ENCODE peak calls at places on chromosomes 6 and 20, in seven cellular contexts. One of them, this sample, is unnamed. For H3K4me1, the result is how much of the 10 kb centered on the place peaks cover.

GRCh38 chr6:27101824-27102223 is 145.7 kb upstream of the PRSS16 start:
- DNase-seq in tibial nerve: no peak
- DNase-seq in body of pancreas: no peak
- DNase-seq in testis: no peak
- DNase-seq in HCT116: no peak
- DNase-seq in H1: no peak
- DNase-seq in endothelial cell of umbilical vein: no peak
- DNase-seq in this sample: no peak

GRCh38 chr6:84061174-84061573 is 27.6 kb downstream of the MRAP2 start:
- DNase-seq in HCT116: no peak
- DNase-seq in body of pancreas: no peak
- DNase-seq in endothelial cell of umbilical vein: no peak
- DNase-seq in testis: no peak
- DNase-seq in tibial nerve: no peak
- DNase-seq in H1: no peak
- DNase-seq in this sample: no peak

GRCh38 chr6:147141690-147142308 is 62.4 kb upstream of the STXBP5 start:
- DNase-seq in HCT116: no peak
- DNase-seq in body of pancreas: no peak
- DNase-seq in endothelial cell of umbilical vein: no peak
- DNase-seq in testis: no peak
- DNase-seq in tibial nerve: no peak
- DNase-seq in H1: no peak
- DNase-seq in this sample: no peak

GRCh38 chr6:43453831-43454230 is 1.5 kb downstream of the DLK2 start:
- DNase-seq in HCT116: no peak
- DNase-seq in testis: no peak
- DNase-seq in endothelial cell of umbilical vein: no peak
- DNase-seq in tibial nerve: no peak
- DNase-seq in H1: no peak
- DNase-seq in body of pancreas: no peak
- DNase-seq in this sample: no peak

GRCh38 chr20:43514062-43514971 is 6.8 kb downstream of the L3MBTL1 start:
- DNase-seq in testis: peak
- DNase-seq in body of pancreas: peak
- DNase-seq in H1: peak
- DNase-seq in HCT116: peak
- DNase-seq in tibial nerve: peak
- DNase-seq in endothelial cell of umbilical vein: peak
- DNase-seq in this sample: peak

GRCh38 chr6:27066381-27066780 is 181.1 kb upstream of the PRSS16 start:
- DNase-seq in HCT116: no peak
- DNase-seq in H1: no peak
- DNase-seq in testis: no peak
- DNase-seq in tibial nerve: no peak
- DNase-seq in body of pancreas: no peak
- DNase-seq in endothelial cell of umbilical vein: no peak
- DNase-seq in this sample: no peak

GRCh38 chr6:25963426-25964123 is 973 bp downstream of the TRIM38 start:
- DNase-seq in HCT116: no peak
- DNase-seq in H1: peak
- DNase-seq in testis: no peak
- DNase-seq in endothelial cell of umbilical vein: peak
- DNase-seq in tibial nerve: no peak
- DNase-seq in body of pancreas: peak
- DNase-seq in this sample: no peak

GRCh38 chr6:75147512-75147911 is 58.3 kb downstream of the COL12A1 start:
- DNase-seq in HCT116: no peak
- DNase-seq in H1: no peak
- DNase-seq in tibial nerve: no peak
- DNase-seq in body of pancreas: no peak
- DNase-seq in testis: no peak
- DNase-seq in endothelial cell of umbilical vein: no peak
- DNase-seq in this sample: no peak

GRCh38 chr6:46129301-46129633 is 522 bp upstream of the ENPP4 start:
- DNase-seq in testis: no peak
- DNase-seq in tibial nerve: no peak
- DNase-seq in body of pancreas: no peak
- DNase-seq in H1: no peak
- DNase-seq in HCT116: no peak
- DNase-seq in endothelial cell of umbilical vein: no peak
- DNase-seq in this sample: no peak

GRCh38 chr6:110617057-110617456 is 140.6 kb upstream of the SLC22A16 start:
- DNase-seq in testis: no peak
- DNase-seq in tibial nerve: no peak
- DNase-seq in endothelial cell of umbilical vein: no peak
- DNase-seq in HCT116: no peak
- DNase-seq in body of pancreas: no peak
- DNase-seq in H1: no peak
- DNase-seq in this sample: no peak

GRCh38 chr6:36751091-36751490 is 53.5 kb downstream of the RAB44 start:
- DNase-seq in testis: no peak
- DNase-seq in H1: no peak
- DNase-seq in endothelial cell of umbilical vein: no peak
- DNase-seq in tibial nerve: no peak
- DNase-seq in HCT116: no peak
- DNase-seq in body of pancreas: no peak
- DNase-seq in this sample: no peak

GRCh38 chr20:50121858-50122271 is 8.9 kb upstream of the UBE2V1 start:
- DNase-seq in testis: peak
- DNase-seq in tibial nerve: no peak
- DNase-seq in endothelial cell of umbilical vein: no peak
- DNase-seq in HCT116: no peak
- DNase-seq in H1: no peak
- DNase-seq in body of pancreas: no peak
- DNase-seq in this sample: no peak

GRCh38 chr20:51608060-51608459 is 65.5 kb upstream of the NFATC2 start:
- DNase-seq in endothelial cell of umbilical vein: no peak
- DNase-seq in tibial nerve: no peak
- DNase-seq in body of pancreas: no peak
- DNase-seq in testis: no peak
- DNase-seq in HCT116: no peak
- DNase-seq in H1: no peak
- DNase-seq in this sample: no peak
- TF ChIP-seq POLR2A in endothelial cell of umbilical vein: no peak
- TF ChIP-seq POLR2A in tibial nerve: no peak
- TF ChIP-seq POLR2A in body of pancreas: no peak
- TF ChIP-seq POLR2A in testis: no peak
- TF ChIP-seq POLR2A in HCT116: no peak
- TF ChIP-seq POLR2A in H1: no peak
- TF ChIP-seq POLR2A in this sample: no peak

DNA sequence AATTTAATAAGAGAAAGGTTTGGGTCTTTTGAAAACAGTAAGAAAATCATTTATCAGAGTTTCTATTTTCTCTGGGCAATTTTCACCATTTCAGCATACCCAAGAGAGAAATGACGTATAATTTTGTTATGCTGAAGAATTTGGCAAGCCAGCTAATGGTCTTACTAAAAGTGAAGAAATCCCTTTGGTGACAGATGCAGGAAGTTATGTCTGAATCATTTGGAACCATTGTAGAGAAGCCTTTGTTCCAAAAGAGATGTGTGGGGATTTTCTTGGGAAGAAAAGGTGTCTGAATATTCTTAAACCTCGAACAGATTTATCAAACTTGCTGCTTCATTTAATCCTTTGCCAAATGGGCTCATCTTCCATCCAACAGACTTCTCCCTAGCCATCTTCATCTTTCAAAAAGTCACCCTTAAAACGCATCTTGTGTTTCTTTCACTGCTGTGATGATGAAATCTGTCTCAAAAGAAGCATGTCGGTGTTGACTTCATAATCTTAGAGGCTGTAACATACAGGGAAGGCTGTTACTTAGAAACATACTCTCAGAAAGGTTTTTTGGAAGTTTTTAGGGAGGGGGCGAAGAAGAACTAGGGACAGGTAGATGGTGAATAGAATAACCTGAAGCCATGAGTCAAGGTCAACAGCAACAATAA is 39.5 kb downstream of the CITED2 start:
- DNase-seq in tibial nerve: peak
- DNase-seq in H1: no peak
- DNase-seq in endothelial cell of umbilical vein: peak
- DNase-seq in body of pancreas: no peak
- DNase-seq in HCT116: no peak
- DNase-seq in testis: no peak
- DNase-seq in this sample: no peak
- H3K4me1 ChIP-seq in tibial nerve: under half
- H3K4me1 ChIP-seq in H1: under half
- H3K4me1 ChIP-seq in endothelial cell of umbilical vein: under half
- H3K4me1 ChIP-seq in body of pancreas: under half
- H3K4me1 ChIP-seq in HCT116: under half
- H3K4me1 ChIP-seq in testis: under half
- H3K4me1 ChIP-seq in this sample: under half

GRCh38 chr20:53948383-53949318 is 121.7 kb downstream of the BCAS1 start:
- DNase-seq in H1: no peak
- DNase-seq in HCT116: no peak
- DNase-seq in body of pancreas: no peak
- DNase-seq in endothelial cell of umbilical vein: no peak
- DNase-seq in testis: no peak
- DNase-seq in tibial nerve: no peak
- DNase-seq in this sample: no peak

GRCh38 chr20:53950031-53950430 is 120.4 kb downstream of the BCAS1 start:
- DNase-seq in endothelial cell of umbilical vein: no peak
- DNase-seq in body of pancreas: no peak
- DNase-seq in tibial nerve: no peak
- DNase-seq in H1: no peak
- DNase-seq in HCT116: no peak
- DNase-seq in testis: no peak
- DNase-seq in this sample: no peak

GRCh38 chr20:53947501-53948195 is 122.7 kb downstream of the BCAS1 start:
- DNase-seq in testis: no peak
- DNase-seq in endothelial cell of umbilical vein: no peak
- DNase-seq in H1: no peak
- DNase-seq in HCT116: no peak
- DNase-seq in tibial nerve: no peak
- DNase-seq in body of pancreas: no peak
- DNase-seq in this sample: no peak

GRCh38 chr20:53950578-53950977 is 119.8 kb downstream of the BCAS1 start:
- DNase-seq in endothelial cell of umbilical vein: no peak
- DNase-seq in tibial nerve: no peak
- DNase-seq in H1: no peak
- DNase-seq in body of pancreas: no peak
- DNase-seq in testis: no peak
- DNase-seq in HCT116: no peak
- DNase-seq in this sample: no peak

DNA sequence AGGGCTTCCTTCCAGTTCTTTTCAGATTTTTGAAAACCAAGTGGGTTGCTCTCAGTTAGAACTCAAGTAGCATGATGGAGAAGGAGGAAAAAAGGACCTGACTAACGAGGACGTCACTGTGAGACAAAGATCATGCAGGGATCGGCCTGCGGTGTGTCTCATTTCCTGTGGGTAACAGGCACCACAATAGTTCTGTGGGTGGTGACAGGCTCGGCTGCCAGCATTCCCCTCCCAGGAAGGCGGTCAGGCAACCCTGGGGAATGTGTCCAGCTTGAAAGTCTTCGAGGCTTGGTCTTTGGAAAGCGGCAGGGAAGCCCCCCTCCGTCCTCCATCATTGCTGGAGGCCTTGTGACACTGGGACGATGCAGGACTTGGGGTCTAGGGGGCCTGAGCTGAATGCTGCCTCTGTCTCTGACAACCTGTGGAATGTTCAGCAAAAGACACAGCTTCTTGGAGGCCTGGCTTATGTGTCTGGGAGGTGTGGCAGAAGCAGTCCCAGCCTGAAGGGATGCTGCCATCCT is 121.0 kb downstream of the BCAS1 start:
- DNase-seq in endothelial cell of umbilical vein: peak
- DNase-seq in body of pancreas: peak
- DNase-seq in tibial nerve: no peak
- DNase-seq in HCT116: no peak
- DNase-seq in testis: no peak
- DNase-seq in H1: no peak
- DNase-seq in this sample: no peak
- TF ChIP-seq POLR2A in endothelial cell of umbilical vein: no peak
- TF ChIP-seq POLR2A in body of pancreas: no peak
- TF ChIP-seq POLR2A in tibial nerve: no peak
- TF ChIP-seq POLR2A in HCT116: no peak
- TF ChIP-seq POLR2A in testis: no peak
- TF ChIP-seq POLR2A in H1: no peak
- TF ChIP-seq POLR2A in this sample: no peak

GRCh38 chr6:149392093-149392492 is 8.0 kb upstream of the SUMO4 start:
- DNase-seq in HCT116: no peak
- DNase-seq in body of pancreas: no peak
- DNase-seq in endothelial cell of umbilical vein: no peak
- DNase-seq in H1: no peak
- DNase-seq in tibial nerve: no peak
- DNase-seq in testis: no peak
- DNase-seq in this sample: no peak

GRCh38 chr6:149397384-149397783 is 2.7 kb upstream of the SUMO4 start:
- DNase-seq in endothelial cell of umbilical vein: no peak
- DNase-seq in H1: no peak
- DNase-seq in testis: no peak
- DNase-seq in body of pancreas: no peak
- DNase-seq in tibial nerve: no peak
- DNase-seq in HCT116: no peak
- DNase-seq in this sample: no peak

GRCh38 chr6:149392535-149392934 is 7.5 kb upstream of the SUMO4 start:
- DNase-seq in tibial nerve: no peak
- DNase-seq in endothelial cell of umbilical vein: no peak
- DNase-seq in H1: no peak
- DNase-seq in body of pancreas: no peak
- DNase-seq in testis: no peak
- DNase-seq in HCT116: no peak
- DNase-seq in this sample: no peak

GRCh38 chr6:149393002-149393679 is 6.9 kb upstream of the SUMO4 start:
- DNase-seq in endothelial cell of umbilical vein: no peak
- DNase-seq in HCT116: no peak
- DNase-seq in body of pancreas: no peak
- DNase-seq in tibial nerve: no peak
- DNase-seq in testis: no peak
- DNase-seq in H1: no peak
- DNase-seq in this sample: no peak

GRCh38 chr6:149395185-149395584 is 4.9 kb upstream of the SUMO4 start:
- DNase-seq in HCT116: no peak
- DNase-seq in testis: no peak
- DNase-seq in endothelial cell of umbilical vein: no peak
- DNase-seq in tibial nerve: no peak
- DNase-seq in body of pancreas: no peak
- DNase-seq in H1: no peak
- DNase-seq in this sample: no peak
- H3K4me1 ChIP-seq in HCT116: under half
- H3K4me1 ChIP-seq in testis: under half
- H3K4me1 ChIP-seq in endothelial cell of umbilical vein: under half
- H3K4me1 ChIP-seq in tibial nerve: under half
- H3K4me1 ChIP-seq in body of pancreas: under half
- H3K4me1 ChIP-seq in H1: under half
- H3K4me1 ChIP-seq in this sample: under half

This sample was measured in breast epithelium.